ENCODE peak calls at places on chromosomes 13 and 19, in eight cellular contexts. M, H, N, I, C, X, Y and O are unnamed samples.

GRCh38 chr13:103039183-103039582 is 27.0 kb downstream of the SLC10A2 start:
- DNase-seq in C (no peak), M (no peak), X (peak), N (no peak), H (no peak), I (no peak), Y (no peak), O (no peak)

GRCh38 chr19:35754365-35755139 is 2.3 kb downstream of the HSPB6 start:
- DNase-seq in H (no peak), I (peak), N (no peak), Y (no peak), X (no peak), C (no peak), M (no peak), O (no peak)

GRCh38 chr13:102903659-102904407 is 58.0 kb downstream of the ERCC5 start:
- DNase-seq in X (no peak), Y (peak), I (no peak), M (no peak), N (peak), C (no peak), H (no peak), O (no peak)

GRCh38 chr19:44943801-44944249 is 1.8 kb downstream of the APOC4 start:
- DNase-seq in X (no peak), C (no peak), H (peak), N (no peak), Y (no peak), M (no peak), I (peak), O (no peak)

GRCh38 chr19:41595890-41596280 is 19.9 kb downstream of the CEACAM21 start:
- DNase-seq in Y (no peak), C (no peak), X (no peak), N (no peak), I (no peak), M (no peak), H (no peak), O (no peak)

GRCh38 chr19:11227201-11227886 is 12.1 kb upstream of the ANGPTL8 start:
- DNase-seq in H (no peak), M (no peak), I (no peak), Y (peak), C (no peak), N (no peak), X (no peak), O (no peak)

GRCh38 chr13:33626407-33626806 is 191.5 kb upstream of the RFC3 start:
- DNase-seq in Y (no peak), M (no peak), X (no peak), I (no peak), N (no peak), C (no peak), H (no peak), O (no peak)

GRCh38 chr19:496333-496634 is at the start of gene MADCAM1:
- DNase-seq in M (no peak), C (no peak), X (no peak), I (no peak), Y (no peak), N (no peak), H (no peak), O (no peak)

GRCh38 chr13:50627111-50627510 is 216.4 kb downstream of the DLEU7 start:
- DNase-seq in X (no peak), M (no peak), N (no peak), H (no peak), I (no peak), Y (no peak), C (no peak), O (no peak)

GRCh38 chr13:29589234-29589633 is 6.3 kb downstream of the SLC7A1 start:
- DNase-seq in H (no peak), M (no peak), C (no peak), N (peak), Y (no peak), X (peak), I (peak), O (no peak)

GRCh38 chr19:51777570-51778460 is 16.8 kb downstream of the FPR2 start:
- DNase-seq in X (peak), M (peak), I (peak), H (peak), Y (peak), C (peak), N (peak), O (peak)